ENCODE peak calls at places on chromosomes 1 and 21, in eight cellular contexts. B, A, W, Z, X, F, U and Q are unnamed samples.

GRCh38 chr1:243910612-243911011 is 60.6 kb upstream of the AKT3 start:
- DNase-seq in B (no peak), W (no peak), X (no peak), A (no peak), U (no peak), F (no peak), Z (no peak), Q (no peak)

GRCh38 chr1:204647114-204647804 is 38.3 kb downstream of the LRRN2 start:
- DNase-seq in A (peak; percentile 39), F (no peak), U (peak; percentile 73), X (no peak), B (no peak), Z (no peak), W (no peak), Q (peak; percentile 63)

GRCh38 chr1:221098462-221099406 is 219.5 kb downstream of the HLX start:
- DNase-seq in B (no peak), W (no peak), F (no peak), A (no peak), U (peak; percentile 78), X (no peak), Z (no peak), Q (no peak)

GRCh38 chr1:75722966-75723365 is 1.5 kb upstream of the ACADM start:
- DNase-seq in B (no peak), Z (no peak), X (no peak), A (no peak), U (no peak), F (no peak), W (no peak), Q (no peak)

GRCh38 chr1:163896001-163896400 is 574.2 kb downstream of the NUF2 start:
- DNase-seq in Z (no peak), U (no peak), W (no peak), F (no peak), X (no peak), A (no peak), B (no peak), Q (no peak)

GRCh38 chr1:201376464-201377374 is 761 bp downstream of the TNNT2 start:
- DNase-seq in B (no peak), F (no peak), X (no peak), A (peak; percentile 87), U (peak; percentile 51), Z (no peak), W (no peak), Q (peak; percentile 53)

GRCh38 chr21:35222541-35222941 is 173.4 kb upstream of the RUNX1 start:
- DNase-seq in X (no peak), B (no peak), A (no peak), Z (no peak), W (no peak), F (no peak), U (peak; percentile 44), Q (no peak)

GRCh38 chr1:221748981-221749380 is 7.1 kb upstream of the DUSP10 start:
- DNase-seq in F (no peak), A (no peak), Z (no peak), U (no peak), X (no peak), W (no peak), B (no peak), Q (no peak)

GRCh38 chr1:112337028-112337531 is 58.9 kb upstream of the CTTNBP2NL start:
- DNase-seq in W (no peak), X (peak; percentile 44), U (peak; percentile 54), Z (peak; percentile 37), F (peak; percentile 17), B (peak; percentile 2), A (no peak), Q (no peak)

GRCh38 chr21:37369307-37369854 is 2.8 kb downstream of the DYRK1A start:
- DNase-seq in A (no peak), W (no peak), U (no peak), B (no peak), F (no peak), Z (no peak), X (no peak), Q (no peak)

GRCh38 chr1:21139601-21140000 is 37.1 kb downstream of the EIF4G3 start:
- DNase-seq in A (no peak), B (no peak), F (peak; percentile 13), Z (no peak), U (no peak), W (no peak), X (peak; percentile 33), Q (no peak)

GRCh38 chr1:227739636-227740035 is 4.4 kb downstream of the SNAP47 start:
- DNase-seq in W (no peak), U (no peak), B (no peak), F (no peak), X (no peak), Z (no peak), A (no peak), Q (no peak)

GRCh38 chr1:207853372-207853757 is 57.6 kb downstream of the CD34 start:
- DNase-seq in X (no peak), F (no peak), W (no peak), B (no peak), A (no peak), Z (no peak), U (no peak), Q (no peak)

GRCh38 chr1:13699936-13700520 is at the start of gene PRDM2:
- DNase-seq in F (peak; percentile 1), Z (peak; percentile 43), B (peak; percentile 42), U (peak; percentile 45), A (peak; percentile 27), X (peak; percentile 53), W (no peak), Q (peak; percentile 18)